ENCODE peak calls at places on chromosomes 3 and 15, in eight cellular contexts. Y is tibial artery, H is fibroblast of lung, G is LNCaP clone FGC, M is fibroblast of mammary gland, F is left ventricle myocardium inferior, X is kidney epithelial cell, K is fibroblast of pulmonary artery. R is an unnamed sample.

GRCh38 chr3:109023656-109024254 is 70.1 kb upstream of the GUCA1C start:
- DNase-seq in Y (no peak), H (peak), G (peak), M (peak), F (no peak), X (peak), K (peak), R (peak)

GRCh38 chr15:60343221-60343970 is 54.4 kb downstream of the ANXA2 start:
- DNase-seq in Y (no peak), H (peak), G (no peak), M (peak), F (no peak), X (no peak), K (no peak), R (no peak)

GRCh38 chr3:171879472-171879871 is 36.3 kb downstream of the TMEM212 start:
- DNase-seq in Y (no peak), H (no peak), G (no peak), M (no peak), F (no peak), X (no peak), K (no peak), R (no peak)

GRCh38 chr3:185361920-185362319 is 1.0 kb upstream of the MAP3K13 start:
- DNase-seq in Y (no peak), H (peak), G (no peak), M (peak), F (no peak), X (no peak), K (no peak), R (no peak)

GRCh38 chr3:85697156-85697555 is 738.4 kb downstream of the CADM2 start:
- DNase-seq in Y (no peak), H (no peak), G (no peak), M (no peak), F (no peak), X (no peak), K (no peak), R (no peak)

GRCh38 chr15:51589881-51590570 is 32.5 kb downstream of the DMXL2 start:
- DNase-seq in Y (no peak), H (no peak), G (no peak), M (no peak), F (no peak), X (no peak), K (no peak), R (no peak)

GRCh38 chr3:31448035-31448881 is 84.5 kb upstream of the STT3B start:
- DNase-seq in Y (no peak), H (no peak), G (peak), M (peak), F (no peak), X (no peak), K (peak), R (no peak)

GRCh38 chr15:24784506-24784905 is 108.9 kb downstream of the NPAP1 start:
- DNase-seq in Y (no peak), H (no peak), G (no peak), M (no peak), F (no peak), X (no peak), K (no peak), R (no peak)

GRCh38 chr3:54628888-54629368 is 298.9 kb downstream of the LRTM1 start:
- DNase-seq in Y (no peak), H (peak), G (no peak), M (no peak), F (no peak), X (no peak), K (no peak), R (no peak)

GRCh38 chr3:42185044-42185443 is 80.9 kb downstream of the CCK start:
- DNase-seq in Y (no peak), H (peak), G (no peak), M (peak), F (no peak), X (no peak), K (peak), R (no peak)

DNA sequence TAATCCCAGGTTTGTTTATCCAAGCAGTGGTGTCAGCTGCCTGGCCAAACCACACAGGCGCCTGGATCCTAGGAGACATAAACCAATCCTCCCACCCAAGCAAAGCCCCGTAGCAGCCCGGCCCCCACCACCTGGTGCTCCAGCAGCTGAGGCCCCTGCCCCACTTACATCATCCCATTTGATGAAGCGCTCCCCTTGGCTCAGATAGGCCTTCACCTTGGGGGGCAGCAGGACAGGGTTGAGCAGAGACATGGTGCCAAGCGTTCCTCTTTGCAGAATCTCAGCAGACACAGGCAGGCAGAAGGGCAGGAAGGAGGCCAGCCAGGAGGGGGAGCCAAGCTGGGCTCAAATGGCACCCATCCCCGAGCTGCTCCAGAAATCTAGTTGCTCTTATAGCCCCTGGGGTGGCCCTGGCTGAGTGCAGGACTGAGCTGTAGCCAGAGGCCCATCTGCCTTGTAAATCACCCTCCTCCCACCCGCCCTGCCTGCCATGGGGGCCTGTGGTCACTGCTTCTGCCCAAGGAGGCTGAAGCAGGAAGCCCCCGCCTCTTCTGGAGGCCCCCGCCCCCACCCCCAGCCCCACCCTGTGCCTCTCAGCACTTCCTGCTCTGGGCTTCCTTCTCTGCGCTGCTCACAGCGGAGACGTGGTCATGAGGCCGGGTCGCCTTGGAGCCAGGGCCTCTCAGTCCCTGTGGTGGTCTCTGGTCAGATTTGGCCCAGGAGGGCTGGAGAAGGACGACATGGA is at the start of gene PLCB2:
- DNase-seq in Y (no peak), H (no peak), G (no peak), M (no peak), F (peak), X (no peak), K (no peak), R (no peak)
- H3K4me3 ChIP-seq in Y (peak), H (no peak), G (no peak), M (no peak), F (peak), X (no peak), K (no peak), R (no peak)

DNA sequence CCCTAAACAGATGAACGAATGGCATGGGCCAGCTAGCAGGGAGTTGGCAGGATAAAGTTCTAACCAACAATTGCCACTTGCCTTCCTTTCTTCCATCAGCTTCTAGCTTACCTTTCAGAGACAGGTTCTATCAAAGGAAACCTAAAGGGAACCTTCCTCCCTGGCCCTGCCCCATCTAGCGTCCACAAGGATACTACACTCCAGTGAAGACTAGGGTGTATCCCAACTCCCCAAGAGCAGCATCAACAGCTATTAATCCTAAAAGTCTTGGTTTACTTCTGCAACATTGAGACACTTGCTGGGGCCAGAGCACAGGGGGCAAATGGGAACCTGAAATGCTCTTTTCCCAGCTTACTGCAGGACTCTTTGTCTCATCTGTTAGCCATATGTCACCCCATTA is 37.0 kb upstream of the TMC3 start:
- DNase-seq in Y (no peak), H (no peak), G (no peak), M (no peak), F (no peak), X (no peak), K (no peak), R (no peak)
- TF ChIP-seq CTCF in Y (no peak), H (no peak), G (no peak), M (no peak), F (no peak), X (no peak), K (no peak), R (no peak)

GRCh38 chr15:32910839-32911238 is 193.0 kb downstream of the GREM1 start:
- DNase-seq in Y (no peak), H (no peak), G (no peak), M (no peak), F (no peak), X (no peak), K (no peak), R (no peak)

GRCh38 chr15:32909431-32909830 is 191.6 kb downstream of the GREM1 start:
- DNase-seq in Y (no peak), H (peak), G (no peak), M (peak), F (no peak), X (peak), K (peak), R (peak)

GRCh38 chr15:32908921-32909320 is 191.1 kb downstream of the GREM1 start:
- DNase-seq in Y (no peak), H (no peak), G (no peak), M (peak), F (no peak), X (no peak), K (peak), R (no peak)

GRCh38 chr15:32905481-32905880 is 187.7 kb downstream of the GREM1 start:
- DNase-seq in Y (no peak), H (no peak), G (no peak), M (peak), F (no peak), X (no peak), K (no peak), R (no peak)

GRCh38 chr15:32908135-32908801 is 190.5 kb downstream of the GREM1 start:
- DNase-seq in Y (no peak), H (peak), G (no peak), M (peak), F (no peak), X (peak), K (peak), R (no peak)
- H3K4me3 ChIP-seq in Y (no peak), H (no peak), G (no peak), M (no peak), F (no peak), X (no peak), K (no peak), R (no peak)

GRCh38 chr3:102225407-102226132 is 209.2 kb upstream of the ZPLD1 start:
- DNase-seq in Y (no peak), H (peak), G (peak), M (peak), F (no peak), X (peak), K (peak), R (peak)

GRCh38 chr3:102230057-102230456 is 204.8 kb upstream of the ZPLD1 start:
- DNase-seq in Y (no peak), H (no peak), G (no peak), M (no peak), F (no peak), X (no peak), K (no peak), R (no peak)

GRCh38 chr3:102233881-102234280 is 200.9 kb upstream of the ZPLD1 start:
- DNase-seq in Y (no peak), H (no peak), G (no peak), M (no peak), F (no peak), X (no peak), K (no peak), R (no peak)

GRCh38 chr3:102226463-102226862 is 208.4 kb upstream of the ZPLD1 start:
- DNase-seq in Y (no peak), H (no peak), G (no peak), M (no peak), F (no peak), X (no peak), K (no peak), R (no peak)

GRCh38 chr3:102229062-102229655 is 205.7 kb upstream of the ZPLD1 start:
- DNase-seq in Y (peak), H (peak), G (peak), M (peak), F (peak), X (no peak), K (peak), R (no peak)
- TF ChIP-seq CTCF in Y (peak), H (peak), G (peak), M (peak), F (peak), X (peak), K (peak), R (peak)